ENCODE peak calls at places on chromosomes 5 and 9, in five cellular contexts. L is SK-N-SH, A is HepG2, Z is K562, Q is GM12878. P is an unnamed sample.

GRCh38 chr9:131965841-131966240 is 113.8 kb downstream of the MED27 start:
- DNase-seq in A (no peak), Z (no peak), Q (no peak), L (no peak), P (no peak)

GRCh38 chr9:2180704-2181103 is 165.6 kb downstream of the SMARCA2 start:
- DNase-seq in A (no peak), L (no peak), Q (no peak), Z (no peak), P (no peak)

GRCh38 chr9:35909687-35910612 is 660 bp downstream of the SPAAR start:
- DNase-seq in Q (no peak), L (no peak), Z (no peak), A (no peak), P (no peak)

GRCh38 chr9:83312543-83312942 is 225.7 kb downstream of the FRMD3 start:
- DNase-seq in A (no peak), Z (no peak), Q (no peak), L (no peak), P (no peak)

GRCh38 chr5:140113180-140113698 is 670 bp upstream of the PURA start:
- DNase-seq in A (no peak), Z (peak; percentile 51), Q (no peak), L (peak; percentile 73), P (no peak)

GRCh38 chr5:26625099-26625498 is 413.3 kb downstream of the CDH9 start:
- DNase-seq in L (no peak), Q (no peak), Z (no peak), A (no peak), P (no peak)

GRCh38 chr5:34487202-34487879 is 168.8 kb upstream of the RAI14 start:
- DNase-seq in Z (no peak), L (no peak), A (peak; percentile 95), Q (no peak), P (no peak)

GRCh38 chr5:2505217-2505616 is 246.3 kb downstream of the IRX2 start:
- DNase-seq in L (no peak), A (no peak), Z (no peak), Q (no peak), P (no peak)

GRCh38 chr5:176652136-176652535 is 4.9 kb downstream of the TSPAN17 start:
- DNase-seq in Z (no peak), A (no peak), L (peak; percentile 76), Q (no peak), P (no peak)

GRCh38 chr9:116000748-116001329 is 152.8 kb upstream of the PAPPA start:
- DNase-seq in Z (peak; percentile 8), Q (no peak), A (peak; percentile 32), L (peak; percentile 46), P (no peak)

GRCh38 chr9:122318284-122318683 is 52.5 kb upstream of the PTGS1 start:
- DNase-seq in L (no peak), A (no peak), Q (no peak), Z (no peak), P (no peak)

GRCh38 chr9:119951591-119951990 is 582.4 kb upstream of the BRINP1 start:
- DNase-seq in L (no peak), Q (no peak), Z (no peak), A (no peak), P (no peak)

DNA sequence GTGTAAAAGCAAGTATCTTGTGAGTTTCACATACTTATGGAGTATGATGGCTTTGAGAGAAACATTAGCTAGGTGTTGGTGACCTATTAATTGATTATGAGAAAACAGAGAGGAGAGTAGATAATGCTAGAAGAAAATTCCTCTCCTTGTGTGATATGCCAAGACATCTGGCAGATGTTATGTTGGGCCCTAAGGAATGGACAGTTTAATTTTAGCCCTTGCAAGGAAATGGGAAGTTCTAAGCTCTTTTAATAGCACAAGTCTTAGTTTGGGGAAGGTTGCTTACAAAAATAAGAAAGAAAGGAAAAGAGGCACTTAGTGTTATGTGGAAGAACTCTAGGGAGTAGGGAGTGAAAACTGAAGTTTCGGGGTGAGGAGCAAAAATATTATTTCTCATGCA is 5.1 kb downstream of the ZNF462 start:
- DNase-seq in L (no peak), Q (no peak), A (no peak), Z (no peak), P (no peak)
- TF ChIP-seq REST in L (no peak), Q (no peak), A (no peak), Z (no peak), P (no peak)

DNA sequence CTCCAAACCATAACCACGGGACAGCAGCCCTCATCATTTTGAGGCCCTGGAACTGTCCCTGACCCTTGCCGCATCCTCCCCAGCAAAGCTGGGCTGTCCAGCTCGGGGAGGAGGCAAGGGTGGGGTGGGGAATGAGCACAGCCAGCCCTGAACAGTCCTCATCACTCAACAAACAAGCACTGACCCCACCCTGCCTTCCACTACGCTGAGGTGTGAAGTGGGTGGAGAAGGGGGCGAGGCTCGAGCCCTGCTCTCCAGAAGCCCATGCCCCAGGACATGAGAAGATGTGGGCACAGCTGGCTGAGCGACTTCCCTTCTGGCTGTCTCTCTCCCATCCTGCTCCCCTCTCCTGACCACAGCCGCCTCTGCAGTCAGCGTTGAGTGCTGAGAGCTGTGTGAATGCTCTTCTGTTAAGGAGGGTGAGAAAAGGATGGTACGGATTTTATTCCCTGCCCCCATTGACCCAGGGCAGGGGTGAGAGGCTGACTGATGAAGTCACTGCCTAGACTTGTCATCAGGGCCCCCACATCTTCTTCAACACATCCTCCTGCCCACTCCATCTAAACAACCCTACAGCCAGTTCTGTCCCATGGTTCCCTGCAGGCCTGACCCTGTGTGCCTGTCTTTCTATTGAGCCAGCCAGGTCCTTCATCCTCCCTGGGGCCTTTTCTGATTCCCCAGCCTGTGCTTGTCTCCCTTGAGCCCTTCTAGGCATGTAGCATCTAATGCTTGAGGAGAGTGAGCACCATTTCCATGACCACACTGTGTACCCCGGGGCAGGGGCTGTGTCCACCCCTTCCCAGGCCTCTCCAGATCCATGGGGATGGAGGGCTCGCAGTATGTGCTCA is 276.0 kb downstream of the FSTL4 start:
- DNase-seq in A (no peak), Q (no peak), L (no peak), Z (no peak), P (no peak)
- TF ChIP-seq GABPA in A (no peak), Q (no peak), L (no peak), Z (no peak), P (no peak)

GRCh38 chr9:6054280-6055099 is 39.1 kb upstream of the RANBP6 start:
- DNase-seq in Q (no peak), Z (peak; percentile 79), A (peak; percentile 65), L (peak; percentile 52), P (peak; percentile 75)
- TF ChIP-seq REST in Q (no peak), Z (no peak), A (no peak), L (no peak), P (no peak)

DNA sequence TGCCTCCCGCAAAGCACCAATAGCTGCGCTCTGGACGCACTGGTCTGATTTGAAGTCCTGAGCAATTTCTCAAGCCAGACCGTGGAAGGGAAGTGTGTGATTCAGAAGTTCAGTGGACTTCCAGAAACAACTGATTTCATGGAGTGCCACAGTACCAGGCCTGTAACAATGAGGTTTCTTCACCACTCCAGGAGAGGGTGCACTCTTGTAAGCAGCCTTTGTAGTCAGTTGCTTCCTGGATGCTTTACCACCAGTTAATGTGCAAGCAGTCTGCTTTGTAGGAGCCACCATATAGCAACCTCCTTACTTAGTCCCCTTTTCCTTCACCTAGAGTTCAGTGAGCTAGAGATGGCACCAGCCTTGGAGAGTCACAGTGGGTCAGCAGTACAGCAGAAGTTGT is 12.3 kb downstream of the CAAP1 start:
- DNase-seq in Z (no peak), A (no peak), Q (no peak), L (no peak), P (no peak)
- TF ChIP-seq GABPA in Z (no peak), A (no peak), Q (no peak), L (no peak), P (no peak)

GRCh38 chr9:128372188-128372641 is 1.0 kb downstream of the URM1 start:
- DNase-seq in A (no peak), Q (no peak), L (no peak), Z (no peak), P (no peak)
- TF ChIP-seq REST in A (no peak), Q (no peak), L (no peak), Z (no peak), P (no peak)

DNA sequence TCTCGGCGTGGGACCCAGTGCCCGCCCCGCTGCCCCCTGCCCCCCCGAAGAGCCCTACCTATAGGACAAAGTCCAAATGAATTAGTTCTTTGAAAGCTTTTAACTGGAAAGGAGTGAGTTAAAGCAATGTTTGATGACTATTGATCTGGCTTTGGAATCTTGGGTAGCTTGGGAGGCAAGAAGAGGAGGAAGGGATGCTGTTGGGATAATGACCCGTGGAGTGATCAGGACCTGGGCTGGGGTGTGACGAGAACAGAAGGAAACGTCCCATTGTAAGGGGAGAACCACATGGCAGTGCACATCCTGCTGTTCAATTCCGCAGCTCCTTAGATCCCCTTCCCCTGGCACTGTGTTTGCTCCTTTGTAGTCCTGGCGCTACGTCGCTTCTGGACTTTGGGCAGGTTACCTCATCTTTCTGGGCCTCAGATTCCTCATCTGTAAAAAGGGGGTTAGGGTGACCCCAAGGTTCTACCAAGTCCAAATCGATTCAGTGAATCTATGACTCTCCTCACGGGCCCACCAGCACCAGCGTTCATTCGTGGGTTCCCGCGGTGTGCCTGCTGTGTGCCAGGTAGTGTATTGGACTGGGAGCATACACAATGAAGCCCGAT is 914 bp upstream of the NADK2 start:
- DNase-seq in Z (no peak), A (peak; percentile 19), Q (no peak), L (peak; percentile 17), P (no peak)
- TF ChIP-seq GABPA in Z (no peak), A (no peak), Q (no peak), L (no peak), P (no peak)

DNA sequence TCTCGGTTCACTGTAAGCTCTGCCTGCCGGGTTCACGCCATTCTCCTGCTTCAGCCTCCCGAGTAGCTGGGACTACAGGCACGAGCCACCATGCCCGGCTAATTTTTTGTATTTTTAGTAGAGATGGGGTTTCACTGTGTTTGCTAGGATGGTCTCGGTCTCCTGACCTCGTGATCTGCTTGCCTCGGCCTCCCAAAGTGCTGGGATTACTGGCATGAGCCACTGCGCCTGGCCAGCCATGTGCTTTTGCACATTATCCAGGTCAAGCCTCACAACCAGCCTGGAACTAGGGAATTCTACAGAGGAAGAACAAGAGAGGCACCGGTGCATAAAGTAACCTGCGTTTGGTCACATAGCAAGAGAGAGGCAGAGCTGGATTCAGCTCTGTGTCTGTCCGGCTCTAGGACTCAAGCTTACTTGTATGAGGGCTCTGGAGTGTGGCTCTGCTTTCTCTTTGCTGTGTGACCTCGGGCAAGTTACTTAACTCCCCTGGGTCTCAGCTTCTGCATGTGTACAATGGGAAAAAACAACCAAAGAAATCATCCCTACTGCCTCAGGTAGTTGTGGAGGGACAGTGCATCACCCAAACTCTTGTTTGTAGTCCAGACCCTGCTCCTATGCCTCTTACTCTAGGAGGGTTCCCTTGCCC is 6.3 kb downstream of the FGF18 start:
- DNase-seq in Q (no peak), L (peak; percentile 18), Z (no peak), A (no peak), P (no peak)
- TF ChIP-seq REST in Q (no peak), L (no peak), Z (no peak), A (no peak), P (no peak)

DNA sequence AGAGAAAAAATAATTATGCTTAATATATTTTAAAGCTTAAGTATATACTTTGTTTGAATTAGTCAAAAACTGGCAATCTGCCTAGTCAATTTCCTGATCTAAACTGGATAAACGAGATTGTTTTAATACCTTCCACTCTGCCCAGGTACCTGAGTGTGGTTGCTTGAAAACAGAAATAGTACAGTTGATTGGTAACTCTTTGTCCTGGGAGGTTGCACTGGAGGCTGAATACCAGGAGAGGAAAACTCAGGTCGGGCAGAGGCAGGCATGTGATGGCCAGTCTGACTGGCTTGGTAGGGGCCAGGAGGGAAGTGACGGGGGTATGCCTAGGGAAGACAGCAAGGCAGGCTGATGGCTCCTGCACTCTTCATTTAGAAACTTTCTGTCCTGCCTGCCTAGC is 80.2 kb downstream of the PIK3R1 start:
- DNase-seq in L (no peak), Z (no peak), A (no peak), Q (no peak), P (no peak)
- TF ChIP-seq GABPA in L (no peak), Z (no peak), A (no peak), Q (no peak), P (no peak)